ENCODE peak calls at places on chromosome 3, in six cellular contexts. U is stimulated activated CD8-positive, alpha-beta memory T cell treated with anti-CD3 and anti-CD28 coated beads, Interleukin-2, amount 100 ng/mL, for 1 hour; A is EL; V is progenitor cell of endocrine pancreas; N is AML-193; L is dermis microvascular lymphatic vessel endothelial cell. E is an unnamed sample.

GRCh38 chr3:25861566-25861965 is 71.7 kb downstream of the OXSM start:
- DNase-seq in U (no peak), A (no peak), V (no peak), N (no peak), L (no peak), E (no peak)

GRCh38 chr3:16173696-16174355 is 654 bp upstream of the GALNT15 start:
- DNase-seq in U (no peak), A (peak; percentile 60), V (no peak), N (no peak), L (no peak), E (no peak)

GRCh38 chr3:136893848-136894443 is 31.9 kb downstream of the NCK1 start:
- DNase-seq in U (no peak), A (peak; percentile 83), V (no peak), N (no peak), L (peak; percentile 87), E (no peak)

GRCh38 chr3:196996454-196997265 is 28.0 kb upstream of the PIGZ start:
- DNase-seq in U (no peak), A (no peak), V (no peak), N (no peak), L (no peak), E (no peak)

GRCh38 chr3:144809381-144809780 is 837.8 kb downstream of the DIPK2A start:
- DNase-seq in U (no peak), A (no peak), V (no peak), N (peak; percentile 71), L (no peak), E (no peak)

GRCh38 chr3:46675843-46676567 is 17.5 kb downstream of the ALS2CL start:
- DNase-seq in U (no peak), A (peak; percentile 36), V (no peak), N (no peak), L (no peak), E (no peak)

GRCh38 chr3:66133050-66133757 is 87.6 kb upstream of the SLC25A26 start:
- DNase-seq in U (no peak), A (peak; percentile 75), V (no peak), N (no peak), L (peak; percentile 83), E (no peak)

GRCh38 chr3:174533286-174533685 is 325.8 kb upstream of the NAALADL2 start:
- DNase-seq in U (no peak), A (peak; percentile 71), V (no peak), N (no peak), L (no peak), E (no peak)

GRCh38 chr3:67415504-67415903 is 238.9 kb downstream of the SUCLG2 start:
- DNase-seq in U (no peak), A (peak; percentile 52), V (no peak), N (no peak), L (no peak), E (no peak)

GRCh38 chr3:128864351-128864811 is 15.0 kb upstream of the ACAD9 start:
- DNase-seq in U (no peak), A (no peak), V (no peak), N (no peak), L (no peak), E (peak; percentile 65)

GRCh38 chr3:181052256-181052655 is 62.7 kb upstream of the DNAJC19 start:
- DNase-seq in U (no peak), A (peak; percentile 2), V (no peak), N (no peak), L (no peak), E (no peak)

GRCh38 chr3:24338409-24338808 is 156.2 kb downstream of the THRB start:
- DNase-seq in U (no peak), A (no peak), V (no peak), N (no peak), L (no peak), E (no peak)

GRCh38 chr3:10495003-10495402 is 10.4 kb downstream of the ATP2B2 start:
- DNase-seq in U (no peak), A (peak; percentile 56), V (no peak), N (no peak), L (peak; percentile 5), E (no peak)

GRCh38 chr3:44019736-44020135 is 221.9 kb upstream of the TOPAZ1 start:
- DNase-seq in U (no peak), A (no peak), V (no peak), N (no peak), L (no peak), E (no peak)

GRCh38 chr3:13012228-13012691 is 61.0 kb downstream of the IQSEC1 start:
- DNase-seq in U (no peak), A (peak; percentile 63), V (no peak), N (peak; percentile 99), L (peak; percentile 63), E (peak; percentile 92)

GRCh38 chr3:101903426-101903825 is 54.1 kb downstream of the NFKBIZ start:
- DNase-seq in U (no peak), A (peak; percentile 80), V (no peak), N (no peak), L (no peak), E (no peak)

GRCh38 chr3:142981108-142981507 is 17.6 kb upstream of the PAQR9 start:
- DNase-seq in U (no peak), A (no peak), V (no peak), N (peak; percentile 55), L (no peak), E (no peak)

GRCh38 chr3:46934508-46935167 is 41.9 kb downstream of the CCDC12 start:
- DNase-seq in U (no peak), A (peak; percentile 34), V (no peak), N (no peak), L (no peak), E (no peak)

GRCh38 chr3:185115371-185115770 is 37.5 kb downstream of the C3orf70 start:
- DNase-seq in U (no peak), A (no peak), V (no peak), N (no peak), L (no peak), E (no peak)

GRCh38 chr3:133754973-133755828 is 9.0 kb downstream of the TF start:
- DNase-seq in U (no peak), A (no peak), V (no peak), N (no peak), L (no peak), E (no peak)

GRCh38 chr3:176906046-176906905 is 291.0 kb downstream of the TBL1XR1 start:
- DNase-seq in U (no peak), A (peak; percentile 62), V (no peak), N (no peak), L (peak; percentile 84), E (no peak)

GRCh38 chr3:45592405-45592804 is 2.1 kb upstream of the LIMD1 start:
- DNase-seq in U (no peak), A (no peak), V (no peak), N (no peak), L (no peak), E (no peak)